ENCODE peak calls at places on chromosome 2, in ten cellular contexts. One of them, this sample, is unnamed.

GRCh38 chr2:214706986-214707385 is 102.5 kb downstream of the BARD1 start:
- DNase-seq in gastrocnemius medialis: no peak
- DNase-seq in mucosa of gallbladder: peak; percentile 38
- DNase-seq in right cardiac atrium: no peak
- DNase-seq in T follicular helper cell: no peak
- DNase-seq in AG09319: no peak
- DNase-seq in type B pancreatic cell: no peak
- DNase-seq in stimulated activated CD4-positive, alpha-beta T cell treated with anti-CD3 and anti-CD28 coated beads, Interleukin-2, amount 100 ng/mL, for 48 hours: no peak
- DNase-seq in H1: no peak
- DNase-seq in pancreas: peak; percentile 32
- DNase-seq in this sample: peak; percentile 84

GRCh38 chr2:15875969-15876705 is 64.2 kb upstream of the MYCN start:
- DNase-seq in T follicular helper cell: no peak
- DNase-seq in AG09319: no peak
- DNase-seq in type B pancreatic cell: no peak
- DNase-seq in mucosa of gallbladder: no peak
- DNase-seq in pancreas: no peak
- DNase-seq in stimulated activated CD4-positive, alpha-beta T cell treated with anti-CD3 and anti-CD28 coated beads, Interleukin-2, amount 100 ng/mL, for 48 hours: no peak
- DNase-seq in right cardiac atrium: no peak
- DNase-seq in H1: no peak
- DNase-seq in gastrocnemius medialis: no peak
- DNase-seq in this sample: no peak

GRCh38 chr2:123456416-123456815 is 568.7 kb upstream of the CNTNAP5 start:
- DNase-seq in AG09319: no peak
- DNase-seq in H1: no peak
- DNase-seq in right cardiac atrium: no peak
- DNase-seq in T follicular helper cell: no peak
- DNase-seq in type B pancreatic cell: no peak
- DNase-seq in stimulated activated CD4-positive, alpha-beta T cell treated with anti-CD3 and anti-CD28 coated beads, Interleukin-2, amount 100 ng/mL, for 48 hours: no peak
- DNase-seq in pancreas: no peak
- DNase-seq in gastrocnemius medialis: no peak
- DNase-seq in mucosa of gallbladder: no peak
- DNase-seq in this sample: no peak

GRCh38 chr2:217909156-217909820 is 93.5 kb downstream of the TNS1 start:
- DNase-seq in stimulated activated CD4-positive, alpha-beta T cell treated with anti-CD3 and anti-CD28 coated beads, Interleukin-2, amount 100 ng/mL, for 48 hours: no peak
- DNase-seq in gastrocnemius medialis: no peak
- DNase-seq in type B pancreatic cell: no peak
- DNase-seq in T follicular helper cell: no peak
- DNase-seq in mucosa of gallbladder: no peak
- DNase-seq in pancreas: no peak
- DNase-seq in AG09319: no peak
- DNase-seq in right cardiac atrium: no peak
- DNase-seq in H1: no peak
- DNase-seq in this sample: no peak

GRCh38 chr2:212957184-212957583 is 194.2 kb downstream of the IKZF2 start:
- DNase-seq in type B pancreatic cell: no peak
- DNase-seq in gastrocnemius medialis: no peak
- DNase-seq in H1: no peak
- DNase-seq in T follicular helper cell: no peak
- DNase-seq in AG09319: no peak
- DNase-seq in mucosa of gallbladder: no peak
- DNase-seq in right cardiac atrium: no peak
- DNase-seq in pancreas: no peak
- DNase-seq in stimulated activated CD4-positive, alpha-beta T cell treated with anti-CD3 and anti-CD28 coated beads, Interleukin-2, amount 100 ng/mL, for 48 hours: no peak
- DNase-seq in this sample: peak; percentile 64

GRCh38 chr2:953408-953807 is 2.8 kb downstream of the SNTG2 start:
- DNase-seq in stimulated activated CD4-positive, alpha-beta T cell treated with anti-CD3 and anti-CD28 coated beads, Interleukin-2, amount 100 ng/mL, for 48 hours: no peak
- DNase-seq in right cardiac atrium: no peak
- DNase-seq in AG09319: no peak
- DNase-seq in pancreas: no peak
- DNase-seq in gastrocnemius medialis: no peak
- DNase-seq in mucosa of gallbladder: no peak
- DNase-seq in T follicular helper cell: no peak
- DNase-seq in type B pancreatic cell: no peak
- DNase-seq in H1: no peak
- DNase-seq in this sample: no peak

GRCh38 chr2:43759195-43759594 is 14.6 kb upstream of the DYNC2LI1 start:
- DNase-seq in H1: no peak
- DNase-seq in type B pancreatic cell: no peak
- DNase-seq in right cardiac atrium: no peak
- DNase-seq in pancreas: no peak
- DNase-seq in T follicular helper cell: no peak
- DNase-seq in AG09319: peak; percentile 23
- DNase-seq in stimulated activated CD4-positive, alpha-beta T cell treated with anti-CD3 and anti-CD28 coated beads, Interleukin-2, amount 100 ng/mL, for 48 hours: no peak
- DNase-seq in mucosa of gallbladder: no peak
- DNase-seq in gastrocnemius medialis: peak; percentile 43
- DNase-seq in this sample: no peak

GRCh38 chr2:27655155-27655951 is 8.1 kb downstream of the SUPT7L start:
- DNase-seq in H1: no peak
- DNase-seq in mucosa of gallbladder: no peak
- DNase-seq in AG09319: no peak
- DNase-seq in pancreas: no peak
- DNase-seq in right cardiac atrium: no peak
- DNase-seq in type B pancreatic cell: no peak
- DNase-seq in gastrocnemius medialis: no peak
- DNase-seq in stimulated activated CD4-positive, alpha-beta T cell treated with anti-CD3 and anti-CD28 coated beads, Interleukin-2, amount 100 ng/mL, for 48 hours: no peak
- DNase-seq in T follicular helper cell: no peak
- DNase-seq in this sample: no peak

GRCh38 chr2:217809736-217810135 is 193.1 kb downstream of the TNS1 start:
- DNase-seq in stimulated activated CD4-positive, alpha-beta T cell treated with anti-CD3 and anti-CD28 coated beads, Interleukin-2, amount 100 ng/mL, for 48 hours: no peak
- DNase-seq in pancreas: no peak
- DNase-seq in T follicular helper cell: no peak
- DNase-seq in mucosa of gallbladder: no peak
- DNase-seq in gastrocnemius medialis: no peak
- DNase-seq in right cardiac atrium: no peak
- DNase-seq in type B pancreatic cell: no peak
- DNase-seq in AG09319: no peak
- DNase-seq in H1: no peak
- DNase-seq in this sample: no peak

GRCh38 chr2:67489396-67489795 is 92.3 kb downstream of the ETAA1 start:
- DNase-seq in stimulated activated CD4-positive, alpha-beta T cell treated with anti-CD3 and anti-CD28 coated beads, Interleukin-2, amount 100 ng/mL, for 48 hours: no peak
- DNase-seq in H1: no peak
- DNase-seq in mucosa of gallbladder: no peak
- DNase-seq in AG09319: no peak
- DNase-seq in type B pancreatic cell: no peak
- DNase-seq in pancreas: no peak
- DNase-seq in T follicular helper cell: no peak
- DNase-seq in right cardiac atrium: no peak
- DNase-seq in gastrocnemius medialis: no peak
- DNase-seq in this sample: no peak

GRCh38 chr2:101307950-101308431 is 510 bp downstream of the RNF149 start:
- DNase-seq in type B pancreatic cell: peak; percentile 70
- DNase-seq in H1: no peak
- DNase-seq in stimulated activated CD4-positive, alpha-beta T cell treated with anti-CD3 and anti-CD28 coated beads, Interleukin-2, amount 100 ng/mL, for 48 hours: no peak
- DNase-seq in mucosa of gallbladder: peak; percentile 25
- DNase-seq in T follicular helper cell: no peak
- DNase-seq in gastrocnemius medialis: peak; percentile 28
- DNase-seq in AG09319: no peak
- DNase-seq in right cardiac atrium: peak; percentile 72
- DNase-seq in pancreas: peak; percentile 26
- DNase-seq in this sample: peak; percentile 26

GRCh38 chr2:222440670-222441422 is 16.5 kb downstream of the SGPP2 start:
- DNase-seq in H1: no peak
- DNase-seq in T follicular helper cell: no peak
- DNase-seq in stimulated activated CD4-positive, alpha-beta T cell treated with anti-CD3 and anti-CD28 coated beads, Interleukin-2, amount 100 ng/mL, for 48 hours: no peak
- DNase-seq in AG09319: no peak
- DNase-seq in pancreas: no peak
- DNase-seq in right cardiac atrium: no peak
- DNase-seq in gastrocnemius medialis: no peak
- DNase-seq in mucosa of gallbladder: no peak
- DNase-seq in type B pancreatic cell: no peak
- DNase-seq in this sample: peak; percentile 59

GRCh38 chr2:45789317-45789716 is 137.8 kb downstream of the PRKCE start:
- DNase-seq in AG09319: no peak
- DNase-seq in T follicular helper cell: no peak
- DNase-seq in stimulated activated CD4-positive, alpha-beta T cell treated with anti-CD3 and anti-CD28 coated beads, Interleukin-2, amount 100 ng/mL, for 48 hours: no peak
- DNase-seq in mucosa of gallbladder: no peak
- DNase-seq in gastrocnemius medialis: no peak
- DNase-seq in pancreas: no peak
- DNase-seq in H1: no peak
- DNase-seq in type B pancreatic cell: no peak
- DNase-seq in right cardiac atrium: no peak
- DNase-seq in this sample: no peak

GRCh38 chr2:84701880-84702279 is 179.0 kb downstream of the TRABD2A start:
- DNase-seq in stimulated activated CD4-positive, alpha-beta T cell treated with anti-CD3 and anti-CD28 coated beads, Interleukin-2, amount 100 ng/mL, for 48 hours: no peak
- DNase-seq in T follicular helper cell: no peak
- DNase-seq in type B pancreatic cell: no peak
- DNase-seq in mucosa of gallbladder: no peak
- DNase-seq in pancreas: no peak
- DNase-seq in gastrocnemius medialis: no peak
- DNase-seq in H1: no peak
- DNase-seq in right cardiac atrium: no peak
- DNase-seq in AG09319: peak; percentile 83
- DNase-seq in this sample: no peak

GRCh38 chr2:42876280-42876840 is 84.0 kb upstream of the HAAO start:
- DNase-seq in right cardiac atrium: no peak
- DNase-seq in H1: no peak
- DNase-seq in stimulated activated CD4-positive, alpha-beta T cell treated with anti-CD3 and anti-CD28 coated beads, Interleukin-2, amount 100 ng/mL, for 48 hours: no peak
- DNase-seq in mucosa of gallbladder: no peak
- DNase-seq in AG09319: no peak
- DNase-seq in pancreas: no peak
- DNase-seq in gastrocnemius medialis: no peak
- DNase-seq in T follicular helper cell: no peak
- DNase-seq in type B pancreatic cell: peak; percentile 29
- DNase-seq in this sample: no peak

GRCh38 chr2:204645018-204645775 is 99.9 kb downstream of the PARD3B start:
- DNase-seq in mucosa of gallbladder: no peak
- DNase-seq in right cardiac atrium: no peak
- DNase-seq in AG09319: no peak
- DNase-seq in H1: no peak
- DNase-seq in gastrocnemius medialis: no peak
- DNase-seq in type B pancreatic cell: no peak
- DNase-seq in pancreas: no peak
- DNase-seq in T follicular helper cell: no peak
- DNase-seq in stimulated activated CD4-positive, alpha-beta T cell treated with anti-CD3 and anti-CD28 coated beads, Interleukin-2, amount 100 ng/mL, for 48 hours: no peak
- DNase-seq in this sample: no peak

GRCh38 chr2:44342854-44343253 is 18.4 kb downstream of the PREPL start:
- DNase-seq in mucosa of gallbladder: no peak
- DNase-seq in pancreas: no peak
- DNase-seq in right cardiac atrium: no peak
- DNase-seq in H1: no peak
- DNase-seq in type B pancreatic cell: no peak
- DNase-seq in AG09319: no peak
- DNase-seq in gastrocnemius medialis: no peak
- DNase-seq in T follicular helper cell: no peak
- DNase-seq in stimulated activated CD4-positive, alpha-beta T cell treated with anti-CD3 and anti-CD28 coated beads, Interleukin-2, amount 100 ng/mL, for 48 hours: no peak
- DNase-seq in this sample: peak; percentile 39

GRCh38 chr2:203928849-203929248 is 7.7 kb upstream of the ICOS start:
- DNase-seq in mucosa of gallbladder: no peak
- DNase-seq in stimulated activated CD4-positive, alpha-beta T cell treated with anti-CD3 and anti-CD28 coated beads, Interleukin-2, amount 100 ng/mL, for 48 hours: no peak
- DNase-seq in right cardiac atrium: no peak
- DNase-seq in H1: no peak
- DNase-seq in type B pancreatic cell: no peak
- DNase-seq in pancreas: no peak
- DNase-seq in AG09319: no peak
- DNase-seq in T follicular helper cell: no peak
- DNase-seq in gastrocnemius medialis: no peak
- DNase-seq in this sample: peak; percentile 37

GRCh38 chr2:21559354-21559753 is 435.6 kb downstream of the TDRD15 start:
- DNase-seq in gastrocnemius medialis: no peak
- DNase-seq in AG09319: no peak
- DNase-seq in pancreas: no peak
- DNase-seq in type B pancreatic cell: no peak
- DNase-seq in H1: no peak
- DNase-seq in stimulated activated CD4-positive, alpha-beta T cell treated with anti-CD3 and anti-CD28 coated beads, Interleukin-2, amount 100 ng/mL, for 48 hours: no peak
- DNase-seq in right cardiac atrium: no peak
- DNase-seq in T follicular helper cell: no peak
- DNase-seq in mucosa of gallbladder: no peak
- DNase-seq in this sample: no peak

GRCh38 chr2:119430023-119430498 is 1.6 kb upstream of the TMEM37 start:
- DNase-seq in stimulated activated CD4-positive, alpha-beta T cell treated with anti-CD3 and anti-CD28 coated beads, Interleukin-2, amount 100 ng/mL, for 48 hours: no peak
- DNase-seq in right cardiac atrium: no peak
- DNase-seq in AG09319: no peak
- DNase-seq in H1: no peak
- DNase-seq in pancreas: no peak
- DNase-seq in mucosa of gallbladder: no peak
- DNase-seq in type B pancreatic cell: no peak
- DNase-seq in gastrocnemius medialis: no peak
- DNase-seq in T follicular helper cell: no peak
- DNase-seq in this sample: no peak

GRCh38 chr2:113894156-113894743 is 4.4 kb downstream of the ACTR3 start:
- DNase-seq in right cardiac atrium: no peak
- DNase-seq in stimulated activated CD4-positive, alpha-beta T cell treated with anti-CD3 and anti-CD28 coated beads, Interleukin-2, amount 100 ng/mL, for 48 hours: no peak
- DNase-seq in T follicular helper cell: no peak
- DNase-seq in H1: no peak
- DNase-seq in type B pancreatic cell: no peak
- DNase-seq in pancreas: no peak
- DNase-seq in mucosa of gallbladder: no peak
- DNase-seq in AG09319: peak; percentile 91
- DNase-seq in gastrocnemius medialis: no peak
- DNase-seq in this sample: peak; percentile 32

GRCh38 chr2:9033385-9034175 is 30.1 kb upstream of the MBOAT2 start:
- DNase-seq in right cardiac atrium: no peak
- DNase-seq in pancreas: no peak
- DNase-seq in T follicular helper cell: no peak
- DNase-seq in stimulated activated CD4-positive, alpha-beta T cell treated with anti-CD3 and anti-CD28 coated beads, Interleukin-2, amount 100 ng/mL, for 48 hours: no peak
- DNase-seq in AG09319: no peak
- DNase-seq in gastrocnemius medialis: no peak
- DNase-seq in type B pancreatic cell: no peak
- DNase-seq in mucosa of gallbladder: no peak
- DNase-seq in H1: no peak
- DNase-seq in this sample: no peak

GRCh38 chr2:18795881-18796280 is 206.5 kb upstream of the NT5C1B start:
- DNase-seq in mucosa of gallbladder: no peak
- DNase-seq in H1: no peak
- DNase-seq in right cardiac atrium: no peak
- DNase-seq in AG09319: no peak
- DNase-seq in T follicular helper cell: no peak
- DNase-seq in type B pancreatic cell: no peak
- DNase-seq in stimulated activated CD4-positive, alpha-beta T cell treated with anti-CD3 and anti-CD28 coated beads, Interleukin-2, amount 100 ng/mL, for 48 hours: no peak
- DNase-seq in pancreas: no peak
- DNase-seq in gastrocnemius medialis: no peak
- DNase-seq in this sample: no peak